ENCODE peak calls at places on chromosome 17, in eight cellular contexts. One of them, this sample, is unnamed. For H3K4me1, the result is how much of the 10 kb centered on the place peaks cover.

GRCh38 chr17:69358688-69359596 is 32.0 kb upstream of the ABCA5 start:
- DNase-seq in A549: no peak
- DNase-seq in SJSA1: no peak
- DNase-seq in left ventricle myocardium inferior: no peak
- DNase-seq in cardiac muscle cell: no peak
- DNase-seq in colonic mucosa: no peak
- DNase-seq in heart left ventricle: no peak
- DNase-seq in CD4-positive, alpha-beta memory T cell: no peak
- DNase-seq in this sample: no peak

GRCh38 chr17:27741361-27741861 is 58.9 kb downstream of the NOS2 start:
- DNase-seq in cardiac muscle cell: no peak
- DNase-seq in A549: no peak
- DNase-seq in CD4-positive, alpha-beta memory T cell: no peak
- DNase-seq in colonic mucosa: no peak
- DNase-seq in SJSA1: no peak
- DNase-seq in heart left ventricle: no peak
- DNase-seq in left ventricle myocardium inferior: no peak
- DNase-seq in this sample: no peak

GRCh38 chr17:69314246-69315030 is 12.5 kb downstream of the ABCA5 start:
- DNase-seq in cardiac muscle cell: no peak
- DNase-seq in SJSA1: no peak
- DNase-seq in colonic mucosa: no peak
- DNase-seq in A549: no peak
- DNase-seq in heart left ventricle: no peak
- DNase-seq in left ventricle myocardium inferior: no peak
- DNase-seq in CD4-positive, alpha-beta memory T cell: no peak
- DNase-seq in this sample: no peak

GRCh38 chr17:48539177-48539576 is 5.7 kb downstream of the HOXB2 start:
- DNase-seq in cardiac muscle cell: peak
- DNase-seq in A549: no peak
- DNase-seq in colonic mucosa: no peak
- DNase-seq in left ventricle myocardium inferior: no peak
- DNase-seq in CD4-positive, alpha-beta memory T cell: no peak
- DNase-seq in SJSA1: no peak
- DNase-seq in heart left ventricle: no peak
- DNase-seq in this sample: no peak

GRCh38 chr17:9363440-9364350 is 211.9 kb downstream of the STX8 start:
- DNase-seq in CD4-positive, alpha-beta memory T cell: no peak
- DNase-seq in SJSA1: peak
- DNase-seq in left ventricle myocardium inferior: no peak
- DNase-seq in colonic mucosa: no peak
- DNase-seq in A549: no peak
- DNase-seq in heart left ventricle: no peak
- DNase-seq in cardiac muscle cell: peak
- DNase-seq in this sample: no peak

GRCh38 chr17:42969006-42969581 is 4.8 kb upstream of the AARSD1 start:
- DNase-seq in cardiac muscle cell: peak
- DNase-seq in heart left ventricle: no peak
- DNase-seq in left ventricle myocardium inferior: no peak
- DNase-seq in SJSA1: no peak
- DNase-seq in colonic mucosa: no peak
- DNase-seq in CD4-positive, alpha-beta memory T cell: no peak
- DNase-seq in A549: no peak
- DNase-seq in this sample: no peak

GRCh38 chr17:58147930-58148434 is at the start of gene OR4D1:
- DNase-seq in left ventricle myocardium inferior: no peak
- DNase-seq in SJSA1: no peak
- DNase-seq in cardiac muscle cell: no peak
- DNase-seq in heart left ventricle: no peak
- DNase-seq in A549: no peak
- DNase-seq in CD4-positive, alpha-beta memory T cell: no peak
- DNase-seq in colonic mucosa: no peak
- DNase-seq in this sample: no peak

GRCh38 chr17:79019631-79020584 is 4.1 kb upstream of the C1QTNF1 start:
- DNase-seq in left ventricle myocardium inferior: peak
- DNase-seq in cardiac muscle cell: peak
- DNase-seq in CD4-positive, alpha-beta memory T cell: peak
- DNase-seq in colonic mucosa: peak
- DNase-seq in heart left ventricle: peak
- DNase-seq in SJSA1: peak
- DNase-seq in A549: peak
- DNase-seq in this sample: no peak

GRCh38 chr17:76530489-76530814 is 7.1 kb downstream of the CYGB start:
- DNase-seq in left ventricle myocardium inferior: no peak
- DNase-seq in heart left ventricle: no peak
- DNase-seq in A549: no peak
- DNase-seq in cardiac muscle cell: peak
- DNase-seq in colonic mucosa: no peak
- DNase-seq in SJSA1: no peak
- DNase-seq in CD4-positive, alpha-beta memory T cell: no peak
- DNase-seq in this sample: no peak

GRCh38 chr17:37160940-37161339 is 212.2 kb downstream of the AATF start:
- DNase-seq in A549: peak
- DNase-seq in cardiac muscle cell: peak
- DNase-seq in colonic mucosa: no peak
- DNase-seq in heart left ventricle: no peak
- DNase-seq in left ventricle myocardium inferior: no peak
- DNase-seq in CD4-positive, alpha-beta memory T cell: no peak
- DNase-seq in SJSA1: no peak
- DNase-seq in this sample: no peak

GRCh38 chr17:16286009-16286946 is 67.0 kb downstream of the CENPV start:
- DNase-seq in SJSA1: peak
- DNase-seq in colonic mucosa: peak
- DNase-seq in A549: peak
- DNase-seq in left ventricle myocardium inferior: peak
- DNase-seq in cardiac muscle cell: peak
- DNase-seq in CD4-positive, alpha-beta memory T cell: peak
- DNase-seq in heart left ventricle: peak
- DNase-seq in this sample: peak

GRCh38 chr17:59388070-59388556 is 56.7 kb downstream of the YPEL2 start:
- DNase-seq in cardiac muscle cell: no peak
- DNase-seq in heart left ventricle: no peak
- DNase-seq in left ventricle myocardium inferior: no peak
- DNase-seq in A549: no peak
- DNase-seq in CD4-positive, alpha-beta memory T cell: no peak
- DNase-seq in colonic mucosa: no peak
- DNase-seq in SJSA1: no peak
- DNase-seq in this sample: no peak

GRCh38 chr17:38658741-38659345 is 15.9 kb downstream of the EPOP start:
- DNase-seq in SJSA1: no peak
- DNase-seq in cardiac muscle cell: no peak
- DNase-seq in heart left ventricle: peak
- DNase-seq in left ventricle myocardium inferior: peak
- DNase-seq in CD4-positive, alpha-beta memory T cell: no peak
- DNase-seq in A549: no peak
- DNase-seq in colonic mucosa: no peak
- DNase-seq in this sample: peak

GRCh38 chr17:45397796-45398195 is 34.9 kb downstream of the ARHGAP27 start:
- DNase-seq in CD4-positive, alpha-beta memory T cell: no peak
- DNase-seq in left ventricle myocardium inferior: no peak
- DNase-seq in cardiac muscle cell: no peak
- DNase-seq in colonic mucosa: no peak
- DNase-seq in SJSA1: no peak
- DNase-seq in A549: no peak
- DNase-seq in heart left ventricle: no peak
- DNase-seq in this sample: no peak

GRCh38 chr17:18185391-18185790 is 1.8 kb downstream of the ALKBH5 start:
- DNase-seq in left ventricle myocardium inferior: no peak
- DNase-seq in A549: no peak
- DNase-seq in SJSA1: no peak
- DNase-seq in CD4-positive, alpha-beta memory T cell: no peak
- DNase-seq in colonic mucosa: no peak
- DNase-seq in cardiac muscle cell: peak
- DNase-seq in heart left ventricle: no peak
- DNase-seq in this sample: no peak

GRCh38 chr17:66676421-66676820 is 158.5 kb upstream of the CACNG5 start:
- DNase-seq in heart left ventricle: no peak
- DNase-seq in SJSA1: no peak
- DNase-seq in A549: peak
- DNase-seq in cardiac muscle cell: no peak
- DNase-seq in left ventricle myocardium inferior: no peak
- DNase-seq in CD4-positive, alpha-beta memory T cell: no peak
- DNase-seq in colonic mucosa: peak
- DNase-seq in this sample: peak

GRCh38 chr17:32551186-32551955 is 64.6 kb downstream of the CDK5R1 start:
- DNase-seq in heart left ventricle: no peak
- DNase-seq in left ventricle myocardium inferior: no peak
- DNase-seq in CD4-positive, alpha-beta memory T cell: no peak
- DNase-seq in A549: no peak
- DNase-seq in colonic mucosa: no peak
- DNase-seq in cardiac muscle cell: peak
- DNase-seq in SJSA1: peak
- DNase-seq in this sample: no peak

GRCh38 chr17:5868916-5869475 is 201.2 kb upstream of the WSCD1 start:
- DNase-seq in SJSA1: no peak
- DNase-seq in colonic mucosa: no peak
- DNase-seq in heart left ventricle: no peak
- DNase-seq in left ventricle myocardium inferior: no peak
- DNase-seq in A549: no peak
- DNase-seq in CD4-positive, alpha-beta memory T cell: no peak
- DNase-seq in cardiac muscle cell: no peak
- DNase-seq in this sample: no peak

GRCh38 chr17:2083613-2084128 is 28.8 kb downstream of the HIC1 start:
- DNase-seq in A549: no peak
- DNase-seq in CD4-positive, alpha-beta memory T cell: no peak
- DNase-seq in SJSA1: no peak
- DNase-seq in colonic mucosa: no peak
- DNase-seq in left ventricle myocardium inferior: no peak
- DNase-seq in heart left ventricle: no peak
- DNase-seq in cardiac muscle cell: no peak
- DNase-seq in this sample: peak

GRCh38 chr17:652310-652709 is 62.3 kb downstream of the VPS53 start:
- DNase-seq in heart left ventricle: peak
- DNase-seq in colonic mucosa: no peak
- DNase-seq in cardiac muscle cell: peak
- DNase-seq in CD4-positive, alpha-beta memory T cell: no peak
- DNase-seq in SJSA1: no peak
- DNase-seq in left ventricle myocardium inferior: peak
- DNase-seq in A549: no peak
- DNase-seq in this sample: no peak

GRCh38 chr17:78679495-78680395 is 102.3 kb downstream of the CYTH1 start:
- DNase-seq in A549: no peak
- DNase-seq in cardiac muscle cell: no peak
- DNase-seq in colonic mucosa: no peak
- DNase-seq in left ventricle myocardium inferior: no peak
- DNase-seq in SJSA1: no peak
- DNase-seq in heart left ventricle: no peak
- DNase-seq in CD4-positive, alpha-beta memory T cell: no peak
- DNase-seq in this sample: no peak

GRCh38 chr17:30780343-30780742 is 44.1 kb downstream of the CRLF3 start:
- DNase-seq in heart left ventricle: no peak
- DNase-seq in cardiac muscle cell: no peak
- DNase-seq in colonic mucosa: no peak
- DNase-seq in left ventricle myocardium inferior: no peak
- DNase-seq in SJSA1: no peak
- DNase-seq in A549: no peak
- DNase-seq in CD4-positive, alpha-beta memory T cell: no peak
- DNase-seq in this sample: no peak

GRCh38 chr17:42866216-42866615 is 15.2 kb downstream of the AOC3 start:
- DNase-seq in cardiac muscle cell: no peak
- DNase-seq in left ventricle myocardium inferior: no peak
- DNase-seq in CD4-positive, alpha-beta memory T cell: no peak
- DNase-seq in SJSA1: no peak
- DNase-seq in A549: no peak
- DNase-seq in heart left ventricle: peak
- DNase-seq in colonic mucosa: no peak
- DNase-seq in this sample: no peak

GRCh38 chr17:5237541-5238016 is 2.9 kb upstream of the SCIMP start:
- DNase-seq in heart left ventricle: no peak
- DNase-seq in cardiac muscle cell: peak
- DNase-seq in colonic mucosa: peak
- DNase-seq in A549: peak
- DNase-seq in CD4-positive, alpha-beta memory T cell: no peak
- DNase-seq in left ventricle myocardium inferior: peak
- DNase-seq in SJSA1: peak
- DNase-seq in this sample: peak

GRCh38 chr17:58691701-58692238 is at the start of gene TEX14:
- DNase-seq in left ventricle myocardium inferior: peak
- DNase-seq in SJSA1: no peak
- DNase-seq in colonic mucosa: no peak
- DNase-seq in A549: no peak
- DNase-seq in CD4-positive, alpha-beta memory T cell: no peak
- DNase-seq in cardiac muscle cell: no peak
- DNase-seq in heart left ventricle: no peak
- DNase-seq in this sample: no peak

GRCh38 chr17:81303385-81303784 is 8.3 kb upstream of the SLC38A10 start:
- DNase-seq in heart left ventricle: no peak
- DNase-seq in colonic mucosa: no peak
- DNase-seq in SJSA1: no peak
- DNase-seq in left ventricle myocardium inferior: no peak
- DNase-seq in CD4-positive, alpha-beta memory T cell: no peak
- DNase-seq in A549: no peak
- DNase-seq in cardiac muscle cell: no peak
- DNase-seq in this sample: no peak
- H3K4me1 ChIP-seq in heart left ventricle: under half
- H3K4me1 ChIP-seq in colonic mucosa: under half
- H3K4me1 ChIP-seq in SJSA1: under half
- H3K4me1 ChIP-seq in left ventricle myocardium inferior: under half
- H3K4me1 ChIP-seq in CD4-positive, alpha-beta memory T cell: under half
- H3K4me1 ChIP-seq in A549: under half
- H3K4me1 ChIP-seq in cardiac muscle cell: under half
- H3K4me1 ChIP-seq in this sample: under half

GRCh38 chr17:82148011-82148410 is 50.0 kb upstream of the FASN start:
- DNase-seq in cardiac muscle cell: no peak
- DNase-seq in left ventricle myocardium inferior: no peak
- DNase-seq in colonic mucosa: no peak
- DNase-seq in A549: no peak
- DNase-seq in heart left ventricle: no peak
- DNase-seq in CD4-positive, alpha-beta memory T cell: no peak
- DNase-seq in SJSA1: no peak
- DNase-seq in this sample: no peak
- H3K27ac ChIP-seq in cardiac muscle cell: no peak
- H3K27ac ChIP-seq in left ventricle myocardium inferior: no peak
- H3K27ac ChIP-seq in colonic mucosa: no peak
- H3K27ac ChIP-seq in A549: no peak
- H3K27ac ChIP-seq in heart left ventricle: no peak
- H3K27ac ChIP-seq in CD4-positive, alpha-beta memory T cell: no peak
- H3K27ac ChIP-seq in SJSA1: no peak
- H3K27ac ChIP-seq in this sample: no peak

GRCh38 chr17:40319651-40320550 is 10.9 kb downstream of the RARA start:
- DNase-seq in SJSA1: peak
- DNase-seq in cardiac muscle cell: no peak
- DNase-seq in CD4-positive, alpha-beta memory T cell: peak
- DNase-seq in heart left ventricle: no peak
- DNase-seq in colonic mucosa: peak
- DNase-seq in A549: no peak
- DNase-seq in left ventricle myocardium inferior: peak
- DNase-seq in this sample: peak
- H3K4me1 ChIP-seq in SJSA1: half or more
- H3K4me1 ChIP-seq in cardiac muscle cell: half or more
- H3K4me1 ChIP-seq in CD4-positive, alpha-beta memory T cell: half or more
- H3K4me1 ChIP-seq in heart left ventricle: half or more
- H3K4me1 ChIP-seq in colonic mucosa: under half
- H3K4me1 ChIP-seq in A549: half or more
- H3K4me1 ChIP-seq in left ventricle myocardium inferior: half or more
- H3K4me1 ChIP-seq in this sample: half or more

GRCh38 chr17:7262192-7263070 is at the start of gene CLDN7:
- DNase-seq in SJSA1: no peak
- DNase-seq in CD4-positive, alpha-beta memory T cell: no peak
- DNase-seq in cardiac muscle cell: no peak
- DNase-seq in heart left ventricle: no peak
- DNase-seq in left ventricle myocardium inferior: no peak
- DNase-seq in colonic mucosa: peak
- DNase-seq in A549: no peak
- DNase-seq in this sample: peak
- H3K27ac ChIP-seq in SJSA1: no peak
- H3K27ac ChIP-seq in CD4-positive, alpha-beta memory T cell: no peak
- H3K27ac ChIP-seq in cardiac muscle cell: no peak
- H3K27ac ChIP-seq in heart left ventricle: no peak
- H3K27ac ChIP-seq in left ventricle myocardium inferior: peak
- H3K27ac ChIP-seq in colonic mucosa: peak
- H3K27ac ChIP-seq in A549: peak
- H3K27ac ChIP-seq in this sample: peak